ENCODE peak calls at places on chromosomes 4 and X, in seven cellular contexts. C, K, P, O, V, T and J are unnamed samples.

GRCh38 chr4:38829237-38829636 is 24.6 kb upstream of the TLR1 start:
- DNase-seq in C (no peak), P (no peak), V (no peak), K (no peak), O (no peak), T (no peak), J (no peak)

GRCh38 chr4:124839786-124840390 is 127.4 kb upstream of the ANKRD50 start:
- DNase-seq in V (no peak), P (no peak), T (no peak), K (no peak), O (no peak), C (no peak), J (no peak)

GRCh38 chr4:29459926-29460325 is 1260.2 kb upstream of the PCDH7 start:
- DNase-seq in V (peak; percentile 4), P (no peak), O (no peak), C (no peak), T (no peak), K (no peak), J (no peak)

GRCh38 chr4:75790024-75790423 is 65.6 kb downstream of the USO1 start:
- DNase-seq in K (no peak), V (no peak), T (no peak), O (no peak), C (no peak), P (no peak), J (no peak)

GRCh38 chrX:148872881-148873280 is 372.5 kb downstream of the AFF2 start:
- DNase-seq in T (no peak), P (no peak), C (no peak), K (no peak), O (no peak), V (no peak), J (no peak)

GRCh38 chr4:17068396-17068795 is 170.0 kb upstream of the LDB2 start:
- DNase-seq in O (no peak), C (no peak), V (no peak), P (no peak), K (peak; percentile 58), T (no peak), J (no peak)

GRCh38 chr4:55475394-55476243 is 71.1 kb downstream of the CLOCK start:
- DNase-seq in K (peak; percentile 84), C (no peak), P (no peak), O (no peak), T (no peak), V (no peak), J (no peak)

GRCh38 chrX:86148024-86148511 is at the start of gene DACH2:
- DNase-seq in C (peak; percentile 87), K (peak; percentile 16), V (peak; percentile 88), T (peak; percentile 37), O (peak; percentile 74), P (peak; percentile 41), J (peak; percentile 89)

GRCh38 chr4:78706302-78706701 is 69.8 kb upstream of the BMP2K start:
- DNase-seq in C (no peak), V (peak; percentile 54), T (no peak), O (no peak), P (peak; percentile 34), K (peak; percentile 16), J (no peak)

GRCh38 chrX:45621356-45622041 is 420.8 kb upstream of the DIPK2B start:
- DNase-seq in V (no peak), P (no peak), T (no peak), C (no peak), K (peak; percentile 77), O (no peak), J (no peak)

GRCh38 chr4:79856196-79856595 is 216.8 kb downstream of the ANTXR2 start:
- DNase-seq in K (no peak), O (no peak), C (no peak), T (no peak), P (no peak), V (no peak), J (no peak)

GRCh38 chrX:129193357-129193756 is 329.9 kb downstream of the SMARCA1 start:
- DNase-seq in P (no peak), C (no peak), V (peak; percentile 6), T (no peak), K (no peak), O (no peak), J (no peak)

GRCh38 chrX:3250946-3251345 is 95.5 kb downstream of the MXRA5 start:
- DNase-seq in V (no peak), T (no peak), P (no peak), K (peak; percentile 28), C (no peak), O (no peak), J (no peak)

GRCh38 chr4:183303278-183303677 is 16.8 kb downstream of the CLDN22 start:
- DNase-seq in C (no peak), T (no peak), O (no peak), V (no peak), K (no peak), P (no peak), J (no peak)

GRCh38 chrX:15242899-15243555 is 26.9 kb downstream of the ASB9 start:
- DNase-seq in V (peak; percentile 69), K (peak; percentile 22), P (no peak), T (peak; percentile 29), O (no peak), C (no peak), J (no peak)

GRCh38 chr4:52912608-52913007 is 50.5 kb downstream of the RASL11B start:
- DNase-seq in K (peak; percentile 30), T (no peak), C (no peak), V (no peak), P (no peak), O (no peak), J (no peak)

GRCh38 chr4:150211821-150212445 is 133.7 kb downstream of the DCLK2 start:
- DNase-seq in T (no peak), C (no peak), V (no peak), P (no peak), O (no peak), K (no peak), J (no peak)

GRCh38 chr4:169244210-169244609 is 26.5 kb downstream of the SH3RF1 start:
- DNase-seq in V (no peak), K (no peak), P (no peak), O (no peak), T (no peak), C (no peak), J (no peak)

GRCh38 chr4:7926822-7927221 is 12.8 kb downstream of the AFAP1 start:
- DNase-seq in T (no peak), C (peak; percentile 30), P (no peak), V (no peak), O (no peak), K (no peak), J (no peak)

GRCh38 chrX:54807524-54808108 is at the start of gene MAGED2:
- DNase-seq in V (peak; percentile 80), O (peak; percentile 77), C (no peak), K (no peak), T (peak; percentile 18), P (no peak), J (no peak)

GRCh38 chrX:7711167-7711566 is 131.8 kb upstream of the VCX start:
- DNase-seq in P (no peak), K (no peak), T (no peak), V (no peak), C (no peak), O (no peak), J (no peak)

GRCh38 chrX:87663421-87663820 is 145.8 kb downstream of the KLHL4 start:
- DNase-seq in O (no peak), C (no peak), T (no peak), V (no peak), P (no peak), K (no peak), J (no peak)

GRCh38 chrX:87661761-87662160 is 144.2 kb downstream of the KLHL4 start:
- DNase-seq in K (no peak), C (no peak), O (no peak), P (no peak), V (no peak), T (no peak), J (no peak)

GRCh38 chrX:87664381-87664780 is 146.8 kb downstream of the KLHL4 start:
- DNase-seq in K (no peak), C (no peak), V (peak; percentile 51), O (no peak), T (no peak), P (no peak), J (no peak)
- TF ChIP-seq CTCF in K (peak; percentile 19), C (no peak), V (peak; percentile 67), O (peak; percentile 37), T (peak; percentile 15), P (peak; percentile 12), J (peak; percentile 83)

DNA sequence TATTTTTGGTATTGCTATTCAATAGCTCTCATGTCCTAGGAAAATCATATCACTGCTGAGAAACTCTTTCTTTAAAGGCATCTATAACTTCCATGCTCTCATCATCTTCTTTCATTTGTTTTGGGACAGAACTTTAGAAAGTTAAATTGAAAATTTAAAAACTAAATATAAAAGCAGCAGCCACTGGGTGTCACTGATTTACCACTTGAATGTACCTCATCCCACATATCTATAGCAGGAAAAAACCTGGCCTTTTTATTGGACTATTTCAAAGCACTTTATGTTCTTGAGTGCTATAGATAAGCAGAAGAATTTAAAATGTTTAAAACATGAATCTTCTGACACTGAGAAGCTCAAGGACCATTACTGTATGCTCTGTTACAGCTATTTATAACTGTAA is 165.3 kb upstream of the TTC29 start:
- DNase-seq in K (no peak), C (no peak), V (peak; percentile 29), O (no peak), P (no peak), T (no peak), J (no peak)
- TF ChIP-seq CTCF in K (peak; percentile 27), C (no peak), V (peak; percentile 59), O (peak; percentile 32), P (no peak), T (no peak), J (peak; percentile 88)

DNA sequence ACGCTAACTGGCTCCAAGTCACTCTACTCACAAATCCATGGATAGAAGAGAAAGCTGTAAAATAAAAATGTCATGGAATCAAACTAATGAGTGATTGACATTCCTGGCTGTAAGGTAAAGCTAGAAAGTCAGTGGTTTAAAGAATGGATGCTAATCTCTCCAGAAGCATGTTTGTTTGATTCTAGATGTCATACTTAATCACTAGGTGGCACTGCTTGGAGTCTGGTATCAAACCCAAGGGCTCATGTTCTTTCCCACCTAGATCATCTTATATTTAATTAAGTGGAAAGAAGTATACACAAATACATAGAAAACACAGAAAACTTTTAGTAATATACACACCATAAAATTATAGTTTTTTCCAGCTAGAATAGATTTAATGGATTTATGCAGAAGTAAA is 2666.6 kb downstream of the PCDH7 start:
- DNase-seq in V (no peak), P (no peak), O (no peak), C (no peak), T (no peak), K (no peak), J (no peak)
- TF ChIP-seq CTCF in V (peak; percentile 17), P (peak; percentile 26), O (no peak), C (no peak), T (no peak), K (no peak), J (peak; percentile 56)

DNA sequence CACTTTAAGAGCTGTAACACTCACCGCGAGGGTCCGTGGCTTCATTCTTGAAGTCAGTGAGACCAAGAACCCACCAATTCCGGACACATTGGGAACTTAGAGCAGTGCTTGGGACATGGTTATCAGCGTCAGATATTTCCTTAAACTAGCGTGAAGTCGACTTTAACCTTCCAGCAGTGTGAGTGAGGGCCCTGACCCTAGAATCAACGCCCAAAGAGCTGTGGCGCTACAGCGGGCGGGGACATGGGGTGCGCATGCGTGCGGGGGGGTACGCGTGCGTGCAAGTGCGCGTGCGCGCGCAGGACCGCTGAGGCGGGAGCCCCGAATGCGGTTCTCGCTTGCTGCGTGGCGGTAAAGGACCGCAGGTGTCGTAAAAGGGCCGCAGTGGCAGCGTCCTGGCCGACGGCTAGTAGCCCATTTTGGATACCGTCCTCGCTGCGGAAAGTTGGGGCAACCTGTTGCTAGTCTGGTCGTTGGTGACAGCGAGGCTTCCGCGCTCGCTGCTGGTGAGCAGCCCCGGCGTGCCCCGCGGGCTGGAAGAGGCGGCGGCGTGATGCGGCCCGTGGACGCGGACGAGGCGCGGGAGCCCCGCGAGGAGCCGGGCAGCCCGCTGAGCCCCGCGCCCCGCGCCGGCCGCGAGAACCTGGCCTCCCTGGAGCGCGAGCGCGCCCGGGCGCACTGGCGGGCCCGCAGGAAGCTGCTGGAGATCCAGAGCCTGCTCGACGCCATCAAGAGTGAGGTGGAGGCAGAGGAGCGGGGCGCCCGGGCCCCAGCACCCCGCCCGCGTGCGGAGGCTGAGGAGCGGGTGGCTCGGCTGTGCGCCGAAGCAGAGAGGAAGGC is 19.8 kb upstream of the S100P start:
- DNase-seq in P (peak; percentile 93), T (peak; percentile 97), V (peak; percentile 97), C (peak; percentile 98), O (peak; percentile 98), K (peak; percentile 96), J (peak; percentile 97)
- TF ChIP-seq CTCF in P (no peak), T (no peak), V (no peak), C (no peak), O (no peak), K (no peak), J (no peak)